ENCODE peak calls at places on chromosomes 12 and 14, in five cellular contexts. X is aorta; L is naive thymus-derived CD4-positive, alpha-beta T cell; H is cardiac muscle cell; T is lower lobe of right lung. Y is an unnamed sample.

GRCh38 chr14:93536945-93537344 is 106.2 kb downstream of the UNC79 start:
- DNase-seq in L (no peak), H (peak; percentile 40), X (no peak), T (no peak), Y (no peak)

GRCh38 chr12:27083861-27084271 is 1.5 kb upstream of the C12orf71 start:
- DNase-seq in X (no peak), T (no peak), L (no peak), H (no peak), Y (no peak)

GRCh38 chr12:98220636-98221035 is 294.8 kb upstream of the TMPO start:
- DNase-seq in X (no peak), H (no peak), L (no peak), T (no peak), Y (no peak)

GRCh38 chr12:132218915-132219314 is 74.7 kb downstream of the NOC4L start:
- DNase-seq in X (peak; percentile 56), T (no peak), L (peak; percentile 57), H (peak; percentile 42), Y (peak; percentile 11)

GRCh38 chr12:116590561-116590960 is 31.4 kb downstream of the MAP1LC3B2 start:
- DNase-seq in H (no peak), X (no peak), T (no peak), L (no peak), Y (no peak)

GRCh38 chr12:28219827-28220226 is 29.6 kb downstream of the CCDC91 start:
- DNase-seq in X (no peak), T (no peak), H (no peak), L (no peak), Y (no peak)

GRCh38 chr12:117361312-117361670 is at the start of gene NOS1:
- DNase-seq in H (peak; percentile 13), L (no peak), X (no peak), T (no peak), Y (no peak)

GRCh38 chr14:64364907-64365306 is 23.2 kb upstream of the MTHFD1 start:
- DNase-seq in L (no peak), T (no peak), X (no peak), H (no peak), Y (no peak)

GRCh38 chr12:117100251-117100650 is 1.0 kb upstream of the TESC start:
- DNase-seq in T (no peak), L (no peak), X (peak; percentile 69), H (peak; percentile 57), Y (no peak)

GRCh38 chr14:73888971-73889370 is 2.3 kb downstream of the ZNF410 start:
- DNase-seq in H (no peak), X (no peak), L (no peak), T (no peak), Y (no peak)

GRCh38 chr12:1171657-1172056 is 180.6 kb downstream of the ERC1 start:
- DNase-seq in L (no peak), H (peak; percentile 71), T (no peak), X (no peak), Y (no peak)

GRCh38 chr14:99159341-99160340 is 112.4 kb downstream of the BCL11B start:
- DNase-seq in X (no peak), H (peak; percentile 43), L (no peak), T (no peak), Y (no peak)

GRCh38 chr12:123149828-123150272 is 1.0 kb downstream of the PITPNM2 start:
- DNase-seq in X (peak; percentile 74), L (no peak), H (peak; percentile 9), T (no peak), Y (no peak)

GRCh38 chr12:85963322-85963721 is 89.2 kb downstream of the NTS start:
- DNase-seq in L (no peak), T (no peak), H (no peak), X (no peak), Y (no peak)

GRCh38 chr12:29149691-29150382 is 759 bp downstream of the FAR2 start:
- DNase-seq in T (no peak), X (peak; percentile 78), L (no peak), H (no peak), Y (no peak)

GRCh38 chr12:30314506-30315100 is 381.1 kb downstream of the IPO8 start:
- DNase-seq in T (no peak), L (no peak), H (no peak), X (no peak), Y (no peak)

GRCh38 chr12:124992874-124993567 is 424 bp upstream of the BRI3BP start:
- DNase-seq in X (no peak), L (peak; percentile 85), T (peak; percentile 65), H (peak; percentile 85), Y (peak; percentile 71)

GRCh38 chr12:64633940-64634337 is 23.6 kb downstream of the RASSF3 start:
- DNase-seq in T (peak; percentile 64), L (no peak), H (no peak), X (peak; percentile 87), Y (no peak)

GRCh38 chr12:131364903-131365820 is 345.7 kb upstream of the SFSWAP start:
- DNase-seq in X (no peak), L (no peak), T (no peak), H (no peak), Y (no peak)

GRCh38 chr12:97131220-97131981 is 224.3 kb downstream of the NEDD1 start:
- DNase-seq in L (no peak), H (no peak), T (no peak), X (no peak), Y (no peak)

GRCh38 chr14:50932592-50933500 is 11.4 kb downstream of the PYGL start:
- DNase-seq in H (no peak), T (no peak), L (no peak), X (no peak), Y (no peak)

GRCh38 chr12:111455448-111456320 is 50.0 kb downstream of the SH2B3 start:
- DNase-seq in T (no peak), L (no peak), X (no peak), H (no peak), Y (no peak)

GRCh38 chr14:83706555-83706954 is 1823.4 kb upstream of the FLRT2 start:
- DNase-seq in L (no peak), T (no peak), X (no peak), H (no peak), Y (no peak)

GRCh38 chr14:30657606-30658163 is 35.6 kb downstream of the SCFD1 start:
- DNase-seq in T (no peak), L (no peak), H (no peak), X (no peak), Y (no peak)

GRCh38 chr14:23435540-23436326 is at the start of gene MYH7:
- DNase-seq in X (no peak), H (peak; percentile 78), T (no peak), L (no peak), Y (no peak)

GRCh38 chr14:23481362-23481970 is 12.0 kb downstream of the NGDN start:
- DNase-seq in T (no peak), H (peak; percentile 77), L (no peak), X (no peak), Y (no peak)

GRCh38 chr14:32847867-32848266 is 90.8 kb upstream of the NPAS3 start:
- DNase-seq in X (no peak), T (no peak), H (no peak), L (no peak), Y (no peak)

GRCh38 chr12:119659289-119659897 is 8.5 kb upstream of the PRKAB1 start:
- DNase-seq in H (peak; percentile 49), X (no peak), L (peak; percentile 16), T (no peak), Y (peak; percentile 29)

GRCh38 chr14:22390824-22391461 is 198.1 kb downstream of the DAD1 start:
- DNase-seq in T (no peak), H (no peak), L (no peak), X (no peak), Y (no peak)

GRCh38 chr12:30019386-30020140 is 235.8 kb upstream of the TMTC1 start:
- DNase-seq in T (no peak), H (no peak), L (no peak), X (no peak), Y (no peak)

GRCh38 chr12:71303199-71303598 is 136.4 kb upstream of the LGR5 start:
- DNase-seq in L (no peak), H (no peak), T (no peak), X (no peak), Y (no peak)

GRCh38 chr12:80193900-80194299 is 94.6 kb downstream of the OTOGL start:
- DNase-seq in H (no peak), L (no peak), T (no peak), X (no peak), Y (no peak)

GRCh38 chr12:118749656-118750055 is 231.7 kb upstream of the SRRM4 start:
- DNase-seq in L (no peak), H (no peak), X (no peak), T (no peak), Y (no peak)

GRCh38 chr12:49342066-49342913 is 4.4 kb upstream of the DNAJC22 start:
- DNase-seq in L (peak; percentile 56), T (peak; percentile 86), H (peak; percentile 95), X (peak; percentile 91), Y (peak; percentile 52)

GRCh38 chr14:105702275-105702817 is 176.0 kb downstream of the TMEM121 start:
- DNase-seq in T (no peak), X (no peak), L (no peak), H (no peak), Y (no peak)

GRCh38 chr14:78016532-78016931 is 153.6 kb upstream of the NRXN3 start:
- DNase-seq in T (no peak), H (no peak), X (no peak), L (no peak), Y (no peak)
- H3K4me1 ChIP-seq in T (no peaks in the 10 kb centered on the region), H (no peaks in the 10 kb centered on the region), X (no peaks in the 10 kb centered on the region), L (no peaks in the 10 kb centered on the region), Y (no peaks in the 10 kb centered on the region)

DNA sequence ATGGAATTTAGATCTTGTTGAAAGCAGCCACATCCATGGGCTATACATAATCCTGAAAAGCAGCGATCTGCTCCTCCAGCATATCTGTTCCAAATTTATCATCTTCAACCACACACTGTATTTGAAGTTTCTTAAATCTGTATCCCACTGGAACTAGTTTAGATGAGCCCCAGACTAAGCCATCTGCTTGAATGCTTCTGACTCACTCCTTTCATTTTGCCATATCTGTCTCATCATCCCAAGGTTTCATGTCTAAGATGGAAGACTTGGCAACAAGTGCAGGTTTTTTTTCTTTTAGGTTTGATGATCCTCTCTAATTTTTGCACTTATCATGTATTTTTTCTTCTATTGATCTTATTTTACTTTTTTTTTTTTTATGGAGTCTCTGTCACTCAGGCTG is 54.4 kb upstream of the TMEM263 start:
- DNase-seq in T (no peak), H (no peak), X (no peak), L (no peak), Y (no peak)
- H3K27ac ChIP-seq in T (no peak overlapping the region), H (no peak overlapping the region), X (no peak overlapping the region), L (no peak overlapping the region), Y (no peak overlapping the region)

GRCh38 chr14:76966535-76966934 is 62.0 kb downstream of the IRF2BPL start:
- DNase-seq in X (no peak), T (no peak), L (no peak), H (no peak), Y (no peak)
- H3K4me1 ChIP-seq in X (no peaks in the 10 kb centered on the region), T (peaks cover 9% of the 10 kb centered on the region), L (peaks cover 43% of the 10 kb centered on the region), H (peaks cover 18% of the 10 kb centered on the region), Y (peaks cover 34% of the 10 kb centered on the region)

GRCh38 chr14:35366521-35366976 is 38.0 kb downstream of the NFKBIA start:
- DNase-seq in T (no peak), L (no peak), H (no peak), X (peak; percentile 76), Y (no peak)

GRCh38 chr14:35368583-35368982 is 36.0 kb downstream of the NFKBIA start:
- DNase-seq in T (peak; percentile 36), L (no peak), H (no peak), X (peak; percentile 76), Y (no peak)

GRCh38 chr14:35368139-35368460 is 36.4 kb downstream of the NFKBIA start:
- DNase-seq in T (peak; percentile 20), H (no peak), X (no peak), L (no peak), Y (no peak)

GRCh38 chr14:35366048-35366428 is 38.5 kb downstream of the NFKBIA start:
- DNase-seq in X (peak; percentile 85), L (no peak), T (peak; percentile 57), H (no peak), Y (no peak)

GRCh38 chr14:35367056-35367372 is 37.5 kb downstream of the NFKBIA start:
- DNase-seq in T (no peak), X (peak; percentile 39), L (no peak), H (no peak), Y (no peak)
- H3K27ac ChIP-seq in T (no peak overlapping the region), X (no peak overlapping the region), L (no peak overlapping the region), H (peak overlapping the region; percentile 78), Y (no peak overlapping the region)

Y was measured in effector memory CD4-positive, alpha-beta T cell.